ENCODE peak calls at places on chromosomes 6 and 20, in eight cellular contexts. A is kidney tubule cell; E is BJ; M is HEK293T; J is stimulated activated CD4-positive, alpha-beta T cell treated with anti-CD3 and anti-CD28 coated beads, Interleukin-12 subunit alpha, Interleukin-12 subunit beta, amount 100 ng/mL, for 4 hours; O is GM23338; C is DMS 273 treated with DMSO at 0.1 percent for 48 hours; Y is NCI-H187. F is an unnamed sample.
A peak's percentile ranks its signal among the peaks of the same experiment; 100 is the strongest.

GRCh38 chr6:80165143-80165542 is 58.7 kb downstream of the BCKDHB start:
- DNase-seq in O (no peak), M (no peak), E (no peak), J (peak; percentile 13), C (no peak), A (peak; percentile 49), Y (no peak), F (no peak)

GRCh38 chr6:3323148-3323547 is 64.4 kb downstream of the PSMG4 start:
- DNase-seq in Y (no peak), O (no peak), E (no peak), C (no peak), A (no peak), J (no peak), M (no peak), F (no peak)

GRCh38 chr6:148887181-148887580 is 140.4 kb downstream of the UST start:
- DNase-seq in O (no peak), M (no peak), J (no peak), Y (no peak), A (no peak), C (no peak), E (no peak), F (no peak)

GRCh38 chr6:7727150-7727950 is 1.5 kb downstream of the BMP6 start:
- DNase-seq in Y (no peak), C (no peak), A (no peak), E (no peak), O (peak; percentile 55), M (peak; percentile 27), J (peak; percentile 1), F (no peak)

GRCh38 chr6:74690365-74690764 is 515.5 kb downstream of the COL12A1 start:
- DNase-seq in J (no peak), E (no peak), Y (no peak), O (no peak), A (no peak), M (no peak), C (no peak), F (no peak)

GRCh38 chr20:37315293-37316110 is 26.0 kb downstream of the MANBAL start:
- DNase-seq in C (no peak), O (no peak), E (peak; percentile 59), M (no peak), Y (no peak), A (peak; percentile 70), J (no peak), F (no peak)

GRCh38 chr6:56868687-56869086 is 86.2 kb upstream of the BEND6 start:
- DNase-seq in O (no peak), E (peak; percentile 55), A (peak; percentile 48), Y (no peak), M (no peak), C (no peak), J (no peak), F (no peak)

GRCh38 chr20:47950103-47950502 is 164.8 kb upstream of the SULF2 start:
- DNase-seq in A (peak; percentile 91), J (no peak), E (no peak), Y (no peak), M (peak; percentile 45), O (no peak), C (no peak), F (no peak)

GRCh38 chr20:63127700-63128364 is 88.1 kb downstream of the YTHDF1 start:
- DNase-seq in Y (no peak), C (no peak), E (no peak), J (no peak), O (no peak), M (no peak), A (no peak), F (no peak)

GRCh38 chr20:25296094-25297093 is 48.5 kb downstream of the PYGB start:
- DNase-seq in O (peak; percentile 47), C (no peak), Y (no peak), J (no peak), E (no peak), A (peak; percentile 34), M (peak; percentile 38), F (no peak)

GRCh38 chr6:163750436-163751031 is 336.0 kb downstream of the QKI start:
- DNase-seq in J (no peak), O (no peak), A (no peak), C (no peak), M (no peak), Y (no peak), E (no peak), F (no peak)

GRCh38 chr20:41183391-41183790 is 46.0 kb downstream of the PLCG1 start:
- DNase-seq in A (no peak), C (no peak), M (no peak), Y (no peak), E (no peak), O (no peak), J (no peak), F (no peak)

GRCh38 chr6:2661651-2662050 is 89.1 kb downstream of the MYLK4 start:
- DNase-seq in Y (no peak), M (no peak), E (no peak), J (no peak), A (no peak), O (no peak), C (no peak), F (no peak)

GRCh38 chr6:40482532-40482931 is 104.6 kb downstream of the LRFN2 start:
- DNase-seq in C (no peak), O (peak; percentile 41), Y (no peak), E (no peak), A (no peak), M (no peak), J (no peak), F (peak; percentile 21)

GRCh38 chr20:35618372-35619131 is 2.9 kb downstream of the SPAG4 start:
- DNase-seq in J (peak; percentile 10), M (no peak), E (no peak), A (peak; percentile 49), C (no peak), O (peak; percentile 47), Y (no peak), F (no peak)

GRCh38 chr20:57991211-57991841 is 237.1 kb downstream of the ANKRD60 start:
- DNase-seq in J (no peak), C (no peak), A (peak; percentile 95), Y (no peak), E (peak; percentile 86), O (no peak), M (no peak), F (no peak)

GRCh38 chr6:111573892-111574800 is 31.5 kb downstream of the TRAF3IP2 start:
- DNase-seq in J (no peak), M (no peak), Y (no peak), O (no peak), A (peak; percentile 51), C (no peak), E (no peak), F (no peak)

GRCh38 chr20:44723391-44723790 is 8.2 kb downstream of the CCN5 start:
- DNase-seq in E (no peak), M (no peak), Y (no peak), O (no peak), J (no peak), A (no peak), C (no peak), F (no peak)

GRCh38 chr20:35145141-35145564 is 2.0 kb downstream of the EDEM2 start:
- DNase-seq in O (peak; percentile 75), M (peak; percentile 60), E (no peak), C (peak; percentile 44), A (peak; percentile 68), J (no peak), Y (peak; percentile 29), F (peak; percentile 35)

GRCh38 chr6:31121131-31121790 is 1.0 kb upstream of the CDSN start:
- DNase-seq in J (no peak), Y (no peak), C (no peak), O (no peak), A (peak; percentile 49), E (no peak), M (no peak), F (no peak)

GRCh38 chr6:20334334-20334733 is 67.3 kb upstream of the E2F3 start:
- DNase-seq in C (no peak), A (no peak), O (peak; percentile 36), E (no peak), Y (no peak), J (no peak), M (no peak), F (no peak)

GRCh38 chr6:160933256-160933655 is 58.3 kb upstream of the MAP3K4 start:
- DNase-seq in J (no peak), M (no peak), A (no peak), E (no peak), Y (no peak), C (no peak), O (peak; percentile 71), F (no peak)

GRCh38 chr6:111865909-111866546 is 7.2 kb downstream of the FYN start:
- DNase-seq in C (no peak), Y (no peak), A (no peak), M (no peak), E (no peak), O (peak; percentile 71), J (no peak), F (no peak)

GRCh38 chr20:54228841-54229240 is 21.0 kb downstream of the PFDN4 start:
- DNase-seq in E (no peak), M (no peak), A (peak; percentile 20), J (no peak), O (no peak), C (no peak), Y (no peak), F (no peak)

GRCh38 chr20:50041238-50041915 is 58.6 kb downstream of the SNAI1 start:
- DNase-seq in M (no peak), O (no peak), A (no peak), Y (no peak), J (no peak), E (no peak), C (no peak), F (no peak)

GRCh38 chr6:154920502-154921200 is 74.5 kb upstream of the TIAM2 start:
- DNase-seq in C (no peak), M (no peak), O (no peak), Y (no peak), J (no peak), A (no peak), E (peak; percentile 59), F (no peak)

GRCh38 chr6:116387374-116387773 is 16.6 kb downstream of the DSE start:
- DNase-seq in J (no peak), E (no peak), A (peak; percentile 94), M (no peak), O (no peak), C (no peak), Y (no peak), F (no peak)

GRCh38 chr6:153564803-153565202 is 433.7 kb upstream of the RGS17 start:
- DNase-seq in E (no peak), J (no peak), Y (no peak), C (no peak), A (no peak), M (no peak), O (no peak), F (no peak)

GRCh38 chr6:36727491-36728021 is 29.9 kb downstream of the RAB44 start:
- DNase-seq in J (no peak), E (no peak), Y (peak; percentile 52), A (peak; percentile 68), M (no peak), C (peak; percentile 84), O (no peak), F (peak; percentile 87)

GRCh38 chr6:169967687-169968086 is 216.3 kb downstream of the ERMARD start:
- DNase-seq in E (no peak), Y (no peak), A (no peak), O (no peak), J (no peak), C (no peak), M (no peak), F (no peak)

GRCh38 chr20:63533871-63534393 is 3.2 kb downstream of the PTK6 start:
- DNase-seq in E (no peak), M (no peak), C (no peak), A (no peak), O (no peak), Y (no peak), J (no peak), F (no peak)

GRCh38 chr6:163356324-163356723 is 58.2 kb upstream of the QKI start:
- DNase-seq in M (peak; percentile 62), J (no peak), A (peak; percentile 69), C (no peak), O (peak; percentile 41), E (no peak), Y (no peak), F (no peak)

GRCh38 chr6:33277663-33278391 is 904 bp downstream of the B3GALT4 start:
- DNase-seq in C (no peak), E (no peak), M (no peak), O (peak; percentile 46), Y (no peak), J (no peak), A (no peak), F (no peak)

GRCh38 chr6:160398674-160399271 is 50.6 kb downstream of the SLC22A3 start:
- DNase-seq in Y (no peak), O (no peak), M (no peak), C (no peak), A (peak; percentile 15), J (no peak), E (no peak), F (no peak)

F was measured in NCI-H524 treated with DMSO at 0.1 percent for 48 hours.